ENCODE peak calls at places on chromosomes 13 and 19, in eight cellular contexts. R, S, W, O, B, A, P and G are unnamed samples.

GRCh38 chr13:40460116-40460515 is 206.3 kb downstream of the FOXO1 start:
- DNase-seq in B (no peak), S (no peak), P (no peak), A (no peak), W (no peak), O (no peak), R (peak), G (no peak)

GRCh38 chr13:92901739-92902138 is 324.9 kb upstream of the GPC6 start:
- DNase-seq in B (peak), R (peak), P (no peak), S (no peak), O (no peak), W (no peak), A (no peak), G (no peak)

GRCh38 chr19:53915000-53915399 is 5.9 kb downstream of the CACNG7 start:
- DNase-seq in B (no peak), O (no peak), R (no peak), A (no peak), W (no peak), S (no peak), P (no peak), G (no peak)

GRCh38 chr13:28046981-28047380 is 53.4 kb downstream of the FLT3 start:
- DNase-seq in W (no peak), S (no peak), O (no peak), A (peak), P (no peak), R (peak), B (no peak), G (no peak)

GRCh38 chr13:58542530-58542929 is 911.0 kb downstream of the PCDH17 start:
- DNase-seq in A (no peak), W (no peak), P (no peak), B (no peak), O (no peak), R (no peak), S (no peak), G (no peak)

GRCh38 chr13:93861818-93862217 is 617.7 kb downstream of the DCT start:
- DNase-seq in P (no peak), S (no peak), R (peak), A (peak), B (peak), W (no peak), O (no peak), G (peak)

GRCh38 chr13:74675185-74675584 is 541.0 kb upstream of the KLF12 start:
- DNase-seq in A (peak), S (no peak), W (no peak), O (no peak), R (peak), B (peak), P (no peak), G (peak)

GRCh38 chr13:28805193-28805819 is 14.8 kb upstream of the MTUS2 start:
- DNase-seq in A (peak), R (no peak), W (no peak), B (peak), P (no peak), S (peak), O (peak), G (no peak)

GRCh38 chr13:73131247-73131646 is 72.4 kb downstream of the KLF5 start:
- DNase-seq in A (no peak), R (no peak), W (no peak), B (no peak), P (no peak), O (no peak), S (no peak), G (no peak)

GRCh38 chr13:41915096-41915495 is 45.8 kb downstream of the VWA8 start:
- DNase-seq in B (peak), O (no peak), P (no peak), W (no peak), R (no peak), A (peak), S (no peak), G (no peak)

GRCh38 chr13:85828094-85828684 is 29.0 kb upstream of the SLITRK6 start:
- DNase-seq in S (no peak), O (peak), R (peak), P (no peak), B (peak), A (peak), W (no peak), G (no peak)

GRCh38 chr13:114166381-114167131 is 12.5 kb upstream of the CFAP97D2 start:
- DNase-seq in S (peak), R (no peak), P (peak), W (peak), O (no peak), A (no peak), B (no peak), G (no peak)
- H3K4me3 ChIP-seq in S (no peak), R (no peak), P (peak), W (no peak), O (no peak), A (no peak), B (no peak), G (no peak)

DNA sequence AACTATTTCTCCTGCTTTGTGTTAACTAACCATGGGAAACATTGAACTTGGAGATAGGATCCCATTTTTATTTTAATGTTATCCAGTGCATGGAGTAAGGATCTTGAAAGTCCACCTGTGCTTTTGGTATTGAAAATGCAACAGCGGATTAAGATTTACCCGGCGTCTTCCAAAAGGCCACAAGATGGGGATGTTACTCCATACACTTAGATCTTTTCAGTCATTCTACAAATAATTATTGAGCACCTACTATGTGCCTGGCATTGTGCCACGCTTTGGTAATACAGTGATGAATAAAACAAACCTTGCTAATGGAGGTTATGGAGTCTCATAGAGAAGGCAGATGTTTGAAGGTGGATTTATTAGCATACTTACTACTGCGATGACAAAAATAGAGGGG is 56.9 kb downstream of the RFC3 start:
- DNase-seq in R (no peak), S (no peak), A (peak), P (no peak), O (no peak), W (no peak), B (no peak), G (no peak)
- TF ChIP-seq CTCF in R (no peak), S (no peak), A (no peak), P (no peak), O (no peak), W (no peak), B (peak), G (peak)

DNA sequence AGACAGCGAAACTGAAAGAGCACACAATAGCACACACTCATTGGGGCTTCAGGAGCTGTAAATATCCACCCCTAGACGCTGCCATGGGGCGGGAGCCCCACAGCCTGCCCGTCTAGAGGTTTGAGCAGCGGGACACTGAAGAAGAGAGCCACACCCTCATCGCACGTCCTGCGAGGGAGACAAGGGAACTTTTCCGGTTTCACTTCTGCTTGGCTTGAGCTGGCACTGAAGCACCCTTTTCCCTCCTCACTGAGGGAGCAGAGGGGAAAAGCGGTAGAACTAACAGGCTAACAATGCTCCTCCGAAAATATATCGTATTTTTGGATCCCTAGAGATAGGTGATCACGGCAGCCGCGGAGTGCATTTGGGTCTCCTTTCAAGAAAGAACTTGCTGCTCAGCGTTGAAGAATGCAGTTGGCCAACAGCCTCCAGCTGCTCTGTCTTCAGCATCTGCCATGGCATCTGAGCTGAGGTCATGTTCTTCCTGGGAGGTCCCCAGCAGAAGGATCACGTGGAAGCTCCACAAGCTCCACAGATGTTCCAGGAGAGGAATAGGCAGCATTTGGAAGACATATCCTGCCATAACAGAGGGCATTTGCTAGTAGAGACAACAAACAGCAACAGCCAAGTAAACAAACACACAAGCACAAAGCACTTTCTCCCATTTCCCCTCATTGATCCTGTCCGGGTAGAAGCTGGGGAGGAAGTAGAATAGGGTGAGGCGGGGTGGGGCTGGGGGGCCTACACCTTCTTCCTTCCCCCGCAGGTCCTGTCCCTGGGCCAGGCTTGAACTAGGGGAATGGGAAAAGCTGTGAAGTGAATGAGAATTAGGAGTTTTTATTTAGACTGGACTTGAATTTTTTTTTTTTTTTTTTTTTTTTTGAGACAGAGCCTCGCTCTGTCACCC is 44.8 kb upstream of the ALOX5AP start:
- DNase-seq in B (peak), P (peak), O (peak), R (peak), W (peak), A (peak), S (peak), G (no peak)
- H3K4me3 ChIP-seq in B (peak), P (peak), O (peak), R (peak), W (peak), A (peak), S (peak), G (no peak)

GRCh38 chr13:46893820-46894533 is 2.9 kb downstream of the HTR2A start:
- DNase-seq in W (peak), A (peak), R (no peak), P (peak), S (peak), O (peak), B (peak), G (no peak)
- TF ChIP-seq CTCF in W (peak), A (peak), R (peak), P (peak), S (peak), O (peak), B (peak), G (peak)

DNA sequence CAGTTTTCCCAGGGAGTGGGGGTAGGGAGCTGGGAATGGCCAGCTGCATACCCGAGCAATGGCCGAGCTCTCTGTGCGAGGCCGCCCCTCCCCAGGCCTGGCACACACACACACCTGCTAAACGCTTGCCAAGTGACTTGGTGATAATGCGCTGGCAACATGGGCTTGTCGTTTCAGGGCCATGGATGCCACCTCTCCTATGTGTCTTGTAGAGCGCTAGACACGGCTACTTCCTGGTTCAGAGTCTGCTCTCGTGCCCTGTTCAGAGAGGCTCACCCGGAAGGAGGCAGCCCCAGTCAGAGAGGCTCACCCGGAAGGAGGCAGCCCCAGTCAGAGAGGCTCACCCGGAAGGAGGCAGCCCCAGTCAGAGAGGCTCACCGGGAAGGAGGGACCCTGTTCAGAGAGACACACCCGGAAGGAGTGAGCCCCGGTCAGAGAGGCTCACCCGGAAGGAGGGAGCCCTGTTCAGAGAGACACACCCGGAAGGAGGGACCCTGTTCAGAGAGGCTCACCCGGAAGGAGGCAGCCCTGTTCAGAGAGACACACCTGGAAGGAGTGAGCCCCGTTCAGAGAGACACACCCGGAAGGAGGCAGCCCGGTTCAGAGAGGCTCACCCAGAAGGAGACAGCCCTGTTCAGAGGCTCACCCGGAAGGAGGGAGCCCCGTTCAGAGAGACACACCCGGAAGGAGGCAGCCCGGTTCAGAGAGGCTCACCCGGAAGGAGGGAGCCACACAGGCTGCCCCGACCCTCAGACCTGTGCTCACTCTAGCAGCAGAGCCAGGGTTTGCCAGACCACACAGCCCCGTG is 4.2 kb downstream of the ADPRHL1 start:
- DNase-seq in R (no peak), S (no peak), A (peak), P (peak), B (peak), O (no peak), W (peak), G (no peak)
- H3K4me3 ChIP-seq in R (no peak), S (peak), A (peak), P (no peak), B (peak), O (no peak), W (peak), G (peak)

GRCh38 chr19:1847684-1848398 is 442 bp downstream of the REXO1 start:
- DNase-seq in O (no peak), R (no peak), W (peak), A (peak), P (no peak), S (no peak), B (peak), G (peak)
- TF ChIP-seq CTCF in O (no peak), R (no peak), W (no peak), A (no peak), P (no peak), S (no peak), B (no peak), G (no peak)

GRCh38 chr19:38320969-38321339 is 1.3 kb downstream of the KCNK6 start:
- DNase-seq in S (no peak), W (no peak), R (no peak), P (no peak), O (no peak), B (no peak), A (no peak), G (no peak)
- H3K4me3 ChIP-seq in S (peak), W (no peak), R (no peak), P (peak), O (no peak), B (peak), A (peak), G (no peak)

GRCh38 chr19:49866933-49867782 is at the start of gene PNKP:
- DNase-seq in B (peak), R (peak), O (peak), A (peak), S (peak), P (peak), W (peak), G (peak)

GRCh38 chr19:49869009-49869483 is 1.7 kb upstream of the PNKP start:
- DNase-seq in B (no peak), W (no peak), O (no peak), P (no peak), S (no peak), R (no peak), A (no peak), G (no peak)

GRCh38 chr19:49870309-49870901 is 3.0 kb upstream of the PNKP start:
- DNase-seq in P (no peak), S (no peak), A (no peak), W (peak), O (no peak), B (no peak), R (no peak), G (no peak)

GRCh38 chr19:49871349-49871985 is 4.1 kb upstream of the PNKP start:
- DNase-seq in B (no peak), A (no peak), W (peak), S (no peak), R (no peak), P (no peak), O (no peak), G (no peak)

GRCh38 chr19:49869484-49870308 is 2.3 kb upstream of the PNKP start:
- DNase-seq in A (peak), P (peak), R (peak), O (peak), S (peak), W (peak), B (peak), G (peak)
- TF ChIP-seq CTCF in A (no peak), P (no peak), R (no peak), O (no peak), S (peak), W (no peak), B (no peak), G (no peak)

GRCh38 chr13:100175078-100175802 is 86.3 kb downstream of the PCCA start:
- DNase-seq in R (no peak), P (no peak), A (no peak), S (no peak), B (no peak), O (no peak), W (no peak), G (no peak)
- H3K4me3 ChIP-seq in R (no peak), P (no peak), A (no peak), S (no peak), B (no peak), O (no peak), W (no peak), G (no peak)